ENCODE peak calls at places on chromosomes 12 and 14, in ten cellular contexts. H, T, P, R, K, Q, J, Z, U and G are unnamed samples.

GRCh38 chr12:57465747-57466505 is 6.3 kb downstream of the GLI1 start:
- DNase-seq in H (no peak), T (no peak), P (no peak), R (no peak), K (no peak), Q (no peak), J (no peak), Z (no peak), U (no peak), G (no peak)

GRCh38 chr14:68757618-68758081 is 35.2 kb downstream of the ZFP36L1 start:
- DNase-seq in H (no peak), T (no peak), P (peak), R (no peak), K (no peak), Q (no peak), J (no peak), Z (no peak), U (no peak), G (no peak)

GRCh38 chr12:97476255-97476654 is 13.7 kb downstream of the RMST start:
- DNase-seq in H (no peak), T (no peak), P (no peak), R (no peak), K (no peak), Q (no peak), J (no peak), Z (no peak), U (no peak), G (no peak)

GRCh38 chr14:50260511-50260910 is 29.1 kb upstream of the SOS2 start:
- DNase-seq in H (peak), T (peak), P (peak), R (peak), K (no peak), Q (peak), J (peak), Z (no peak), U (no peak), G (peak)

GRCh38 chr12:50246159-50246865 is 37.0 kb downstream of the LIMA1 start:
- DNase-seq in H (peak), T (no peak), P (no peak), R (no peak), K (no peak), Q (peak), J (no peak), Z (no peak), U (no peak), G (no peak)

GRCh38 chr14:100246809-100247428 is 8.0 kb downstream of the YY1 start:
- DNase-seq in H (peak), T (peak), P (no peak), R (no peak), K (no peak), Q (peak), J (peak), Z (no peak), U (no peak), G (no peak)

GRCh38 chr12:11228268-11228879 is 41.1 kb downstream of the PRB3 start:
- DNase-seq in H (peak), T (peak), P (no peak), R (peak), K (no peak), Q (peak), J (peak), Z (no peak), U (no peak), G (peak)

GRCh38 chr14:95149441-95149840 is 7.9 kb downstream of the DICER1 start:
- DNase-seq in H (no peak), T (no peak), P (no peak), R (no peak), K (no peak), Q (no peak), J (no peak), Z (no peak), U (no peak), G (no peak)

GRCh38 chr14:75561013-75561432 is 17.4 kb upstream of the FLVCR2 start:
- DNase-seq in H (peak), T (peak), P (peak), R (peak), K (no peak), Q (peak), J (peak), Z (peak), U (peak), G (peak)

GRCh38 chr12:121810833-121811433 is 7.1 kb downstream of the SETD1B start:
- DNase-seq in H (no peak), T (no peak), P (no peak), R (no peak), K (no peak), Q (no peak), J (no peak), Z (no peak), U (no peak), G (no peak)

GRCh38 chr14:31926123-31926522 is 151.0 kb upstream of the ARHGAP5 start:
- DNase-seq in H (peak), T (peak), P (no peak), R (peak), K (no peak), Q (no peak), J (peak), Z (no peak), U (no peak), G (peak)